ENCODE peak calls at places on chromosome 1, in eight cellular contexts. One of them, this sample, is unnamed.
A peak's percentile ranks its signal among the peaks of the same experiment; 100 is the strongest.

GRCh38 chr1:185207178-185207577 is 50.2 kb downstream of the SWT1 start:
- DNase-seq in psoas muscle: no peak
- DNase-seq in uterus: no peak
- DNase-seq in GM23248: no peak
- DNase-seq in transverse colon: no peak
- DNase-seq in cardiac muscle cell: no peak
- DNase-seq in H9: no peak
- DNase-seq in CD8-positive, alpha-beta T cell: no peak
- DNase-seq in this sample: no peak

GRCh38 chr1:22755641-22756040 is 45.0 kb downstream of the EPHB2 start:
- DNase-seq in transverse colon: no peak
- DNase-seq in GM23248: peak; percentile 26
- DNase-seq in cardiac muscle cell: no peak
- DNase-seq in uterus: no peak
- DNase-seq in CD8-positive, alpha-beta T cell: no peak
- DNase-seq in psoas muscle: no peak
- DNase-seq in H9: no peak
- DNase-seq in this sample: no peak

GRCh38 chr1:228314315-228314657 is 92.3 kb downstream of the TRIM11 start:
- DNase-seq in H9: no peak
- DNase-seq in psoas muscle: peak; percentile 53
- DNase-seq in transverse colon: no peak
- DNase-seq in uterus: no peak
- DNase-seq in cardiac muscle cell: no peak
- DNase-seq in GM23248: no peak
- DNase-seq in CD8-positive, alpha-beta T cell: no peak
- DNase-seq in this sample: peak; percentile 45

GRCh38 chr1:231872461-231872910 is 245.9 kb downstream of the DISC1 start:
- DNase-seq in uterus: no peak
- DNase-seq in transverse colon: no peak
- DNase-seq in CD8-positive, alpha-beta T cell: no peak
- DNase-seq in H9: no peak
- DNase-seq in psoas muscle: no peak
- DNase-seq in cardiac muscle cell: no peak
- DNase-seq in GM23248: peak; percentile 70
- DNase-seq in this sample: no peak

GRCh38 chr1:100735244-100735643 is 15.7 kb downstream of the VCAM1 start:
- DNase-seq in psoas muscle: no peak
- DNase-seq in GM23248: peak; percentile 3
- DNase-seq in CD8-positive, alpha-beta T cell: no peak
- DNase-seq in H9: no peak
- DNase-seq in cardiac muscle cell: no peak
- DNase-seq in transverse colon: no peak
- DNase-seq in uterus: no peak
- DNase-seq in this sample: no peak

GRCh38 chr1:220710333-220710732 is 20.2 kb downstream of the C1orf115 start:
- DNase-seq in CD8-positive, alpha-beta T cell: no peak
- DNase-seq in cardiac muscle cell: no peak
- DNase-seq in GM23248: no peak
- DNase-seq in H9: no peak
- DNase-seq in psoas muscle: no peak
- DNase-seq in transverse colon: no peak
- DNase-seq in uterus: no peak
- DNase-seq in this sample: no peak

GRCh38 chr1:161088587-161089110 is 709 bp downstream of the NECTIN4 start:
- DNase-seq in GM23248: peak; percentile 78
- DNase-seq in CD8-positive, alpha-beta T cell: no peak
- DNase-seq in uterus: no peak
- DNase-seq in cardiac muscle cell: no peak
- DNase-seq in transverse colon: no peak
- DNase-seq in H9: no peak
- DNase-seq in psoas muscle: peak; percentile 26
- DNase-seq in this sample: no peak

GRCh38 chr1:62573675-62574074 is 23.6 kb upstream of the ANGPTL3 start:
- DNase-seq in H9: no peak
- DNase-seq in psoas muscle: no peak
- DNase-seq in transverse colon: no peak
- DNase-seq in GM23248: no peak
- DNase-seq in cardiac muscle cell: no peak
- DNase-seq in uterus: no peak
- DNase-seq in CD8-positive, alpha-beta T cell: no peak
- DNase-seq in this sample: no peak

GRCh38 chr1:8396912-8397406 is 79.0 kb downstream of the SLC45A1 start:
- DNase-seq in uterus: no peak
- DNase-seq in cardiac muscle cell: peak; percentile 20
- DNase-seq in psoas muscle: no peak
- DNase-seq in CD8-positive, alpha-beta T cell: no peak
- DNase-seq in GM23248: peak; percentile 98
- DNase-seq in H9: no peak
- DNase-seq in transverse colon: peak; percentile 34
- DNase-seq in this sample: no peak

GRCh38 chr1:84510668-84511067 is 4.3 kb upstream of the GNG5 start:
- DNase-seq in H9: no peak
- DNase-seq in transverse colon: no peak
- DNase-seq in cardiac muscle cell: no peak
- DNase-seq in CD8-positive, alpha-beta T cell: no peak
- DNase-seq in uterus: no peak
- DNase-seq in psoas muscle: no peak
- DNase-seq in GM23248: no peak
- DNase-seq in this sample: no peak

GRCh38 chr1:192788184-192788583 is 20.7 kb upstream of the RGS2 start:
- DNase-seq in transverse colon: no peak
- DNase-seq in uterus: peak; percentile 78
- DNase-seq in cardiac muscle cell: peak; percentile 12
- DNase-seq in CD8-positive, alpha-beta T cell: no peak
- DNase-seq in psoas muscle: no peak
- DNase-seq in GM23248: peak; percentile 97
- DNase-seq in H9: peak; percentile 39
- DNase-seq in this sample: peak; percentile 72

GRCh38 chr1:40701684-40702083 is 10.2 kb downstream of the NFYC start:
- DNase-seq in psoas muscle: no peak
- DNase-seq in GM23248: no peak
- DNase-seq in uterus: no peak
- DNase-seq in H9: no peak
- DNase-seq in cardiac muscle cell: no peak
- DNase-seq in CD8-positive, alpha-beta T cell: no peak
- DNase-seq in transverse colon: no peak
- DNase-seq in this sample: no peak
- H3K4me1 ChIP-seq in psoas muscle: peaks cover 42% of the 10 kb centered on the region
- H3K4me1 ChIP-seq in GM23248: peaks cover 9% of the 10 kb centered on the region
- H3K4me1 ChIP-seq in uterus: no peaks in the 10 kb centered on the region
- H3K4me1 ChIP-seq in H9: peaks cover 4% of the 10 kb centered on the region
- H3K4me1 ChIP-seq in cardiac muscle cell: peaks cover 11% of the 10 kb centered on the region
- H3K4me1 ChIP-seq in CD8-positive, alpha-beta T cell: peaks cover 5% of the 10 kb centered on the region
- H3K4me1 ChIP-seq in transverse colon: peaks cover 28% of the 10 kb centered on the region
- H3K4me1 ChIP-seq in this sample: peaks cover 16% of the 10 kb centered on the region

GRCh38 chr1:18646091-18646775 is 15.6 kb downstream of the PAX7 start:
- DNase-seq in transverse colon: no peak
- DNase-seq in cardiac muscle cell: no peak
- DNase-seq in CD8-positive, alpha-beta T cell: no peak
- DNase-seq in psoas muscle: no peak
- DNase-seq in uterus: no peak
- DNase-seq in H9: no peak
- DNase-seq in GM23248: no peak
- DNase-seq in this sample: no peak
- H3K4me1 ChIP-seq in transverse colon: peaks cover 22% of the 10 kb centered on the region
- H3K4me1 ChIP-seq in cardiac muscle cell: peaks cover 14% of the 10 kb centered on the region
- H3K4me1 ChIP-seq in CD8-positive, alpha-beta T cell: peaks cover 37% of the 10 kb centered on the region
- H3K4me1 ChIP-seq in psoas muscle: no peaks in the 10 kb centered on the region
- H3K4me1 ChIP-seq in uterus: no peaks in the 10 kb centered on the region
- H3K4me1 ChIP-seq in H9: peaks cover 12% of the 10 kb centered on the region
- H3K4me1 ChIP-seq in GM23248: no peaks in the 10 kb centered on the region
- H3K4me1 ChIP-seq in this sample: no peaks in the 10 kb centered on the region

GRCh38 chr1:16119504-16119903 is 36.4 kb downstream of the EPHA2 start:
- DNase-seq in GM23248: no peak
- DNase-seq in psoas muscle: peak; percentile 36
- DNase-seq in H9: no peak
- DNase-seq in uterus: no peak
- DNase-seq in cardiac muscle cell: no peak
- DNase-seq in transverse colon: no peak
- DNase-seq in CD8-positive, alpha-beta T cell: no peak
- DNase-seq in this sample: no peak
- H3K4me1 ChIP-seq in GM23248: peaks cover 28% of the 10 kb centered on the region
- H3K4me1 ChIP-seq in psoas muscle: no peaks in the 10 kb centered on the region
- H3K4me1 ChIP-seq in H9: peaks cover 10% of the 10 kb centered on the region
- H3K4me1 ChIP-seq in uterus: no peaks in the 10 kb centered on the region
- H3K4me1 ChIP-seq in cardiac muscle cell: peaks cover 10% of the 10 kb centered on the region
- H3K4me1 ChIP-seq in transverse colon: no peaks in the 10 kb centered on the region
- H3K4me1 ChIP-seq in CD8-positive, alpha-beta T cell: peaks cover 16% of the 10 kb centered on the region
- H3K4me1 ChIP-seq in this sample: peaks cover 3% of the 10 kb centered on the region

DNA sequence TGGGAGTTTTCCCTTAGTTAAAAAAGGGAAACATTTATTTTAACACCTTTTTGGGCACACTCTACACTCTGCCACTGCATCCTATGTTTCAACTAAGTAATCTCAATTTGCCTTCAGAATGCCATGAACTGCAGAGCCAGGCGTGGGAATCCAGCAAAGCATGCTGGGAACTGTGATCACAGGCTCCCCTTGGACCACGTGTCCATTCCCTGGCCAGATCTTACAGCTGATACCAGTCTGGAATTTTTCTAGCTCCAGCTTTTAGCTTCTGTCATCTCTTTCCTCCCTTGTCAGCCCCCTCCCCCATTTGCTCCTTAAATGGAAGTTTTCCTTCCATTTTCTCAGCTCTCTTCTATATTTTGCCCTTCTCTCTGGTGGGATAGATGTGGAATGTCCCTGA is 29.4 kb downstream of the RCSD1 start:
- DNase-seq in uterus: no peak
- DNase-seq in GM23248: no peak
- DNase-seq in cardiac muscle cell: no peak
- DNase-seq in CD8-positive, alpha-beta T cell: no peak
- DNase-seq in psoas muscle: no peak
- DNase-seq in H9: no peak
- DNase-seq in transverse colon: no peak
- DNase-seq in this sample: no peak
- H3K4me1 ChIP-seq in uterus: no peaks in the 10 kb centered on the region
- H3K4me1 ChIP-seq in GM23248: peaks cover 33% of the 10 kb centered on the region
- H3K4me1 ChIP-seq in cardiac muscle cell: peaks cover 84% of the 10 kb centered on the region
- H3K4me1 ChIP-seq in CD8-positive, alpha-beta T cell: peaks cover 79% of the 10 kb centered on the region
- H3K4me1 ChIP-seq in psoas muscle: peaks cover 69% of the 10 kb centered on the region
- H3K4me1 ChIP-seq in H9: no peaks in the 10 kb centered on the region
- H3K4me1 ChIP-seq in transverse colon: peaks cover 66% of the 10 kb centered on the region
- H3K4me1 ChIP-seq in this sample: peaks cover 9% of the 10 kb centered on the region

GRCh38 chr1:153546796-153547559 is 1.4 kb upstream of the S100A4 start:
- DNase-seq in uterus: no peak
- DNase-seq in CD8-positive, alpha-beta T cell: no peak
- DNase-seq in GM23248: peak; percentile 62
- DNase-seq in cardiac muscle cell: no peak
- DNase-seq in psoas muscle: no peak
- DNase-seq in transverse colon: peak; percentile 6
- DNase-seq in H9: peak; percentile 50
- DNase-seq in this sample: peak; percentile 68
- H3K4me1 ChIP-seq in uterus: peaks cover 14% of the 10 kb centered on the region
- H3K4me1 ChIP-seq in CD8-positive, alpha-beta T cell: peaks cover 48% of the 10 kb centered on the region
- H3K4me1 ChIP-seq in GM23248: peaks cover 72% of the 10 kb centered on the region
- H3K4me1 ChIP-seq in cardiac muscle cell: peaks cover 24% of the 10 kb centered on the region
- H3K4me1 ChIP-seq in psoas muscle: peaks cover 17% of the 10 kb centered on the region
- H3K4me1 ChIP-seq in transverse colon: peaks cover 73% of the 10 kb centered on the region
- H3K4me1 ChIP-seq in H9: peaks cover 6% of the 10 kb centered on the region
- H3K4me1 ChIP-seq in this sample: peaks cover 10% of the 10 kb centered on the region

GRCh38 chr1:9639190-9639589 is 12.3 kb upstream of the PIK3CD start:
- DNase-seq in H9: no peak
- DNase-seq in transverse colon: no peak
- DNase-seq in cardiac muscle cell: no peak
- DNase-seq in psoas muscle: no peak
- DNase-seq in CD8-positive, alpha-beta T cell: no peak
- DNase-seq in GM23248: no peak
- DNase-seq in uterus: no peak
- DNase-seq in this sample: no peak

GRCh38 chr1:9646037-9646436 is 5.5 kb upstream of the PIK3CD start:
- DNase-seq in H9: no peak
- DNase-seq in cardiac muscle cell: no peak
- DNase-seq in GM23248: no peak
- DNase-seq in psoas muscle: no peak
- DNase-seq in transverse colon: no peak
- DNase-seq in CD8-positive, alpha-beta T cell: no peak
- DNase-seq in uterus: no peak
- DNase-seq in this sample: no peak

GRCh38 chr1:9643351-9644256 is 7.9 kb upstream of the PIK3CD start:
- DNase-seq in psoas muscle: no peak
- DNase-seq in uterus: no peak
- DNase-seq in H9: no peak
- DNase-seq in GM23248: no peak
- DNase-seq in CD8-positive, alpha-beta T cell: peak; percentile 27
- DNase-seq in cardiac muscle cell: no peak
- DNase-seq in transverse colon: no peak
- DNase-seq in this sample: no peak
- H3K4me1 ChIP-seq in psoas muscle: no peaks in the 10 kb centered on the region
- H3K4me1 ChIP-seq in uterus: no peaks in the 10 kb centered on the region
- H3K4me1 ChIP-seq in H9: no peaks in the 10 kb centered on the region
- H3K4me1 ChIP-seq in GM23248: no peaks in the 10 kb centered on the region
- H3K4me1 ChIP-seq in CD8-positive, alpha-beta T cell: peaks cover 75% of the 10 kb centered on the region
- H3K4me1 ChIP-seq in cardiac muscle cell: no peaks in the 10 kb centered on the region
- H3K4me1 ChIP-seq in transverse colon: peaks cover 6% of the 10 kb centered on the region
- H3K4me1 ChIP-seq in this sample: no peaks in the 10 kb centered on the region

GRCh38 chr1:27405074-27405473 is 12.7 kb downstream of the GPR3 start:
- DNase-seq in cardiac muscle cell: peak; percentile 49
- DNase-seq in CD8-positive, alpha-beta T cell: no peak
- DNase-seq in transverse colon: no peak
- DNase-seq in psoas muscle: peak; percentile 75
- DNase-seq in H9: peak; percentile 83
- DNase-seq in uterus: peak; percentile 45
- DNase-seq in GM23248: peak; percentile 67
- DNase-seq in this sample: peak; percentile 82
- H3K4me1 ChIP-seq in cardiac muscle cell: peaks cover 19% of the 10 kb centered on the region
- H3K4me1 ChIP-seq in CD8-positive, alpha-beta T cell: peaks cover 19% of the 10 kb centered on the region
- H3K4me1 ChIP-seq in transverse colon: peaks cover 54% of the 10 kb centered on the region
- H3K4me1 ChIP-seq in psoas muscle: peaks cover 50% of the 10 kb centered on the region
- H3K4me1 ChIP-seq in H9: no peaks in the 10 kb centered on the region
- H3K4me1 ChIP-seq in uterus: peaks cover 6% of the 10 kb centered on the region
- H3K4me1 ChIP-seq in GM23248: peaks cover 42% of the 10 kb centered on the region
- H3K4me1 ChIP-seq in this sample: peaks cover 6% of the 10 kb centered on the region

GRCh38 chr1:33153650-33154049 is 28.2 kb downstream of the TRIM62 start:
- DNase-seq in H9: no peak
- DNase-seq in cardiac muscle cell: no peak
- DNase-seq in psoas muscle: no peak
- DNase-seq in CD8-positive, alpha-beta T cell: no peak
- DNase-seq in transverse colon: no peak
- DNase-seq in GM23248: no peak
- DNase-seq in uterus: no peak
- DNase-seq in this sample: no peak

GRCh38 chr1:33155877-33156538 is 25.8 kb downstream of the TRIM62 start:
- DNase-seq in H9: no peak
- DNase-seq in CD8-positive, alpha-beta T cell: no peak
- DNase-seq in uterus: no peak
- DNase-seq in cardiac muscle cell: no peak
- DNase-seq in GM23248: no peak
- DNase-seq in psoas muscle: no peak
- DNase-seq in transverse colon: no peak
- DNase-seq in this sample: no peak

GRCh38 chr1:33151115-33151514 is 30.7 kb downstream of the TRIM62 start:
- DNase-seq in cardiac muscle cell: no peak
- DNase-seq in H9: no peak
- DNase-seq in transverse colon: peak; percentile 14
- DNase-seq in uterus: no peak
- DNase-seq in GM23248: no peak
- DNase-seq in CD8-positive, alpha-beta T cell: no peak
- DNase-seq in psoas muscle: no peak
- DNase-seq in this sample: no peak

GRCh38 chr1:33150522-33150921 is 31.3 kb downstream of the TRIM62 start:
- DNase-seq in uterus: no peak
- DNase-seq in CD8-positive, alpha-beta T cell: no peak
- DNase-seq in psoas muscle: no peak
- DNase-seq in GM23248: no peak
- DNase-seq in H9: no peak
- DNase-seq in cardiac muscle cell: no peak
- DNase-seq in transverse colon: no peak
- DNase-seq in this sample: no peak

GRCh38 chr1:33152685-33153432 is 29.0 kb downstream of the TRIM62 start:
- DNase-seq in H9: peak; percentile 96
- DNase-seq in CD8-positive, alpha-beta T cell: no peak
- DNase-seq in GM23248: peak; percentile 33
- DNase-seq in cardiac muscle cell: no peak
- DNase-seq in transverse colon: no peak
- DNase-seq in uterus: peak; percentile 57
- DNase-seq in psoas muscle: peak; percentile 92
- DNase-seq in this sample: peak; percentile 92
- H3K4me1 ChIP-seq in H9: peaks cover 9% of the 10 kb centered on the region
- H3K4me1 ChIP-seq in CD8-positive, alpha-beta T cell: no peaks in the 10 kb centered on the region
- H3K4me1 ChIP-seq in GM23248: no peaks in the 10 kb centered on the region
- H3K4me1 ChIP-seq in cardiac muscle cell: no peaks in the 10 kb centered on the region
- H3K4me1 ChIP-seq in transverse colon: peaks cover 10% of the 10 kb centered on the region
- H3K4me1 ChIP-seq in uterus: no peaks in the 10 kb centered on the region
- H3K4me1 ChIP-seq in psoas muscle: peaks cover 3% of the 10 kb centered on the region
- H3K4me1 ChIP-seq in this sample: no peaks in the 10 kb centered on the region